ENCODE peak calls at places on chromosomes 12 and 14, in nine cellular contexts. H, Q, K, J, V, U, B, O and X are unnamed samples.

GRCh38 chr12:53489242-53489915 is 9.9 kb downstream of the MAP3K12 start:
- DNase-seq in O (no peak), Q (no peak), U (no peak), H (no peak), K (no peak), J (no peak), V (peak; percentile 83), B (no peak), X (no peak)

GRCh38 chr12:74552201-74552600 is 14.6 kb downstream of the ATXN7L3B start:
- DNase-seq in K (no peak), V (no peak), U (no peak), B (no peak), O (no peak), Q (no peak), H (no peak), J (no peak), X (no peak)

GRCh38 chr12:11433664-11434063 is 38.3 kb upstream of the PRB2 start:
- DNase-seq in B (no peak), H (no peak), Q (no peak), V (no peak), J (no peak), U (no peak), K (no peak), O (no peak), X (no peak)

GRCh38 chr12:92503029-92503931 is 199.5 kb upstream of the PLEKHG7 start:
- DNase-seq in K (no peak), Q (no peak), O (no peak), B (no peak), V (no peak), J (no peak), H (no peak), U (no peak), X (no peak)

GRCh38 chr14:77979666-77980351 is 179.9 kb downstream of the ADCK1 start:
- DNase-seq in Q (no peak), U (no peak), V (peak; percentile 67), B (peak; percentile 65), J (no peak), H (no peak), K (no peak), O (no peak), X (no peak)

GRCh38 chr12:128794661-128795529 is 28.9 kb downstream of the SLC15A4 start:
- DNase-seq in U (no peak), H (no peak), V (no peak), O (no peak), Q (no peak), B (no peak), K (no peak), J (no peak), X (peak; percentile 45)

GRCh38 chr12:100651694-100652093 is 78.2 kb downstream of the GAS2L3 start:
- DNase-seq in H (no peak), K (no peak), B (no peak), O (no peak), J (no peak), V (no peak), Q (no peak), U (no peak), X (no peak)

GRCh38 chr12:93938921-93939320 is 209.5 kb upstream of the PLXNC1 start:
- DNase-seq in V (no peak), J (no peak), O (no peak), U (no peak), K (no peak), H (no peak), Q (no peak), B (no peak), X (no peak)

GRCh38 chr12:125092108-125092871 is 27.1 kb downstream of the AACS start:
- DNase-seq in V (no peak), U (no peak), J (no peak), Q (no peak), B (no peak), O (no peak), H (no peak), K (no peak), X (no peak)

GRCh38 chr12:13179159-13180074 is 17.1 kb upstream of the EMP1 start:
- DNase-seq in O (peak; percentile 31), J (peak; percentile 46), H (peak; percentile 51), Q (peak; percentile 36), V (peak; percentile 31), B (no peak), K (peak; percentile 60), U (peak; percentile 37), X (peak; percentile 14)

GRCh38 chr12:2047752-2048151 is 5.0 kb upstream of the CACNA1C start:
- DNase-seq in U (no peak), J (no peak), H (no peak), O (no peak), B (no peak), K (no peak), V (no peak), Q (no peak), X (no peak)

GRCh38 chr14:102184678-102185040 is 45.0 kb downstream of the WDR20 start:
- DNase-seq in H (no peak), Q (no peak), J (no peak), K (no peak), U (no peak), O (no peak), V (peak; percentile 80), B (no peak), X (no peak)

GRCh38 chr14:99029150-99029915 is 242.7 kb downstream of the BCL11B start:
- DNase-seq in O (no peak), J (no peak), V (no peak), B (no peak), U (no peak), K (no peak), Q (no peak), H (no peak), X (no peak)

GRCh38 chr14:77800814-77801213 is 905 bp downstream of the ADCK1 start:
- DNase-seq in H (no peak), V (no peak), K (no peak), U (no peak), B (no peak), J (no peak), Q (no peak), O (no peak), X (no peak)

GRCh38 chr12:111584959-111585358 is 14.2 kb downstream of the ATXN2 start:
- DNase-seq in J (no peak), K (peak; percentile 72), B (no peak), H (no peak), U (peak; percentile 60), O (no peak), V (no peak), Q (no peak), X (no peak)

GRCh38 chr14:94345344-94346072 is 22.4 kb upstream of the SERPINA6 start:
- DNase-seq in J (no peak), V (no peak), U (peak; percentile 93), K (peak; percentile 87), H (peak; percentile 79), Q (peak; percentile 14), O (no peak), B (no peak), X (no peak)

GRCh38 chr14:103915616-103916015 is 12.6 kb upstream of the TDRD9 start:
- DNase-seq in J (no peak), Q (no peak), K (no peak), O (no peak), V (no peak), B (no peak), H (no peak), U (no peak), X (no peak)

GRCh38 chr14:67343601-67344230 is 15.9 kb downstream of the ATP6V1D start:
- DNase-seq in B (no peak), H (no peak), J (no peak), O (no peak), V (no peak), U (no peak), Q (no peak), K (peak; percentile 73), X (no peak)

GRCh38 chr14:36069535-36069900 is 107.0 kb downstream of the PTCSC3 start:
- DNase-seq in Q (peak; percentile 12), H (peak; percentile 12), O (no peak), K (peak; percentile 46), B (no peak), V (peak; percentile 57), U (peak; percentile 17), J (no peak), X (peak; percentile 46)